ENCODE peak calls at places on chromosomes 13 and 19, in ten cellular contexts. U, C, W, T, L, R, A, Z, V and J are unnamed samples.
A peak's percentile ranks its signal among the peaks of the same experiment; 100 is the strongest.

GRCh38 chr13:89695343-89696257 is 1651.9 kb upstream of the MIR17HG start:
- DNase-seq in U (peak; percentile 60), C (no peak), W (peak; percentile 8), T (no peak), L (no peak), R (peak; percentile 39), A (no peak), Z (no peak), V (peak; percentile 13), J (peak; percentile 70)

GRCh38 chr13:21149568-21149967 is 26.8 kb downstream of the SKA3 start:
- DNase-seq in U (no peak), C (no peak), W (peak; percentile 38), T (no peak), L (no peak), R (no peak), A (no peak), Z (no peak), V (no peak), J (no peak)

GRCh38 chr13:44044544-44045178 is 165.0 kb downstream of the LACC1 start:
- DNase-seq in U (no peak), C (no peak), W (no peak), T (no peak), L (no peak), R (no peak), A (no peak), Z (no peak), V (no peak), J (no peak)

GRCh38 chr13:37833411-37833810 is 36.2 kb downstream of the TRPC4 start:
- DNase-seq in U (no peak), C (no peak), W (no peak), T (no peak), L (no peak), R (no peak), A (no peak), Z (no peak), V (no peak), J (no peak)

GRCh38 chr13:101327844-101328243 is 88.5 kb downstream of the NALCN start:
- DNase-seq in U (no peak), C (no peak), W (peak; percentile 2), T (no peak), L (no peak), R (no peak), A (no peak), Z (no peak), V (no peak), J (no peak)

GRCh38 chr13:106361621-106362020 is 173.8 kb downstream of the EFNB2 start:
- DNase-seq in U (no peak), C (no peak), W (no peak), T (no peak), L (no peak), R (no peak), A (no peak), Z (no peak), V (no peak), J (no peak)

GRCh38 chr19:6847828-6848200 is 39.6 kb upstream of the ADGRE1 start:
- DNase-seq in U (no peak), C (no peak), W (no peak), T (no peak), L (no peak), R (no peak), A (no peak), Z (no peak), V (no peak), J (no peak)

GRCh38 chr13:79802389-79803140 is 321.6 kb downstream of the NDFIP2 start:
- DNase-seq in U (no peak), C (no peak), W (no peak), T (no peak), L (no peak), R (no peak), A (no peak), Z (no peak), V (no peak), J (no peak)

GRCh38 chr19:34201133-34201532 is 28.8 kb downstream of the LSM14A start:
- DNase-seq in U (no peak), C (no peak), W (no peak), T (no peak), L (no peak), R (no peak), A (no peak), Z (no peak), V (no peak), J (no peak)

GRCh38 chr13:26017196-26017921 is 34.5 kb downstream of the SHISA2 start:
- DNase-seq in U (no peak), C (no peak), W (no peak), T (no peak), L (no peak), R (peak; percentile 70), A (no peak), Z (no peak), V (no peak), J (no peak)

GRCh38 chr13:36862002-36862706 is 43.1 kb downstream of the RFXAP start:
- DNase-seq in U (no peak), C (no peak), W (no peak), T (no peak), L (no peak), R (no peak), A (no peak), Z (no peak), V (no peak), J (peak; percentile 33)

DNA sequence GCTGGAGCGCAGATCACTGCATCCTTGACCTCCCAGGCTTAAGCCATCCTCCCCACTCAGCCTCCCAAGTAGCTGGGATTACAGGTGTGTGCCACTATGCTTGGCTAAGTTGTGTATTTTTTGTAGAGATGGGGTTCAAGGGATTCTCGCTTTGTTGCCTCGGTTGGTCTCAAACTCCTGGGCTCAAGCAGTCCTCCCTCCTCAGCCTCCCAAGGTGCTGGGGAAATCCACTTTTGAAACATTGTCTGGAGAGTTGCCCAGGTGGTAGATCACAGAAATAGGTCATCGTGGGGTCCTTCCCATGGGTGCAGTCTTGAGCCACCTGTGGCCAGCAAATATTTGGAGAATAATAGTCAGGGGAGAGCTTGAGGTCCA is 5.2 kb downstream of the LDLR start:
- DNase-seq in U (no peak), C (no peak), W (no peak), T (no peak), L (no peak), R (no peak), A (no peak), Z (no peak), V (no peak), J (no peak)
- H3K4me3 ChIP-seq in U (no peak overlapping the region), C (peak overlapping the region; percentile 7), W (no peak overlapping the region), T (no peak overlapping the region), L (no peak overlapping the region), R (no peak overlapping the region), A (peak overlapping the region; percentile 3), Z (peak overlapping the region; percentile 50), V (no peak overlapping the region), J (peak overlapping the region; percentile 17)

GRCh38 chr13:42329239-42329638 is 57.3 kb downstream of the AKAP11 start:
- DNase-seq in U (no peak), C (no peak), W (no peak), T (no peak), L (no peak), R (no peak), A (no peak), Z (no peak), V (no peak), J (no peak)

GRCh38 chr13:42330991-42331390 is 59.0 kb downstream of the AKAP11 start:
- DNase-seq in U (no peak), C (no peak), W (peak; percentile 31), T (no peak), L (no peak), R (no peak), A (peak; percentile 20), Z (no peak), V (no peak), J (peak; percentile 13)

GRCh38 chr13:42337808-42338600 is 66.1 kb downstream of the AKAP11 start:
- DNase-seq in U (no peak), C (no peak), W (no peak), T (no peak), L (no peak), R (no peak), A (no peak), Z (no peak), V (no peak), J (no peak)

GRCh38 chr13:42334329-42334706 is 62.4 kb downstream of the AKAP11 start:
- DNase-seq in U (no peak), C (no peak), W (no peak), T (no peak), L (no peak), R (no peak), A (no peak), Z (peak; percentile 50), V (no peak), J (no peak)

GRCh38 chr13:42333613-42334328 is 61.8 kb downstream of the AKAP11 start:
- DNase-seq in U (peak; percentile 62), C (no peak), W (peak; percentile 22), T (no peak), L (no peak), R (no peak), A (no peak), Z (no peak), V (no peak), J (peak; percentile 67)
- TF ChIP-seq CTCF in U (peak; percentile 64), C (no peak), W (peak; percentile 31), T (peak; percentile 32), L (no peak), R (no peak), A (peak; percentile 35), Z (peak; percentile 83), V (peak; percentile 24), J (peak; percentile 70)

GRCh38 chr19:49148784-49149651 is 6.2 kb downstream of the HRC start:
- DNase-seq in U (peak; percentile 100), C (peak; percentile 99), W (peak; percentile 86), T (peak; percentile 66), L (peak; percentile 99), R (peak; percentile 100), A (peak; percentile 81), Z (no peak), V (peak; percentile 99), J (peak; percentile 94)
- H3K4me3 ChIP-seq in U (peak overlapping the region; percentile 67), C (peak overlapping the region; percentile 81), W (peak overlapping the region; percentile 53), T (peak overlapping the region; percentile 60), L (peak overlapping the region; percentile 42), R (peak overlapping the region; percentile 82), A (peak overlapping the region; percentile 95), Z (no peak overlapping the region), V (peak overlapping the region; percentile 91), J (peak overlapping the region; percentile 85)

GRCh38 chr13:99619207-99619606 is 117.9 kb downstream of the TM9SF2 start:
- DNase-seq in U (no peak), C (no peak), W (no peak), T (no peak), L (no peak), R (no peak), A (no peak), Z (no peak), V (no peak), J (no peak)

GRCh38 chr13:99610702-99611289 is 109.5 kb downstream of the TM9SF2 start:
- DNase-seq in U (no peak), C (no peak), W (no peak), T (no peak), L (no peak), R (no peak), A (no peak), Z (no peak), V (no peak), J (no peak)

GRCh38 chr13:99617474-99618255 is 116.4 kb downstream of the TM9SF2 start:
- DNase-seq in U (peak; percentile 83), C (no peak), W (peak; percentile 38), T (no peak), L (peak; percentile 53), R (no peak), A (peak; percentile 53), Z (no peak), V (peak; percentile 38), J (peak; percentile 65)

DNA sequence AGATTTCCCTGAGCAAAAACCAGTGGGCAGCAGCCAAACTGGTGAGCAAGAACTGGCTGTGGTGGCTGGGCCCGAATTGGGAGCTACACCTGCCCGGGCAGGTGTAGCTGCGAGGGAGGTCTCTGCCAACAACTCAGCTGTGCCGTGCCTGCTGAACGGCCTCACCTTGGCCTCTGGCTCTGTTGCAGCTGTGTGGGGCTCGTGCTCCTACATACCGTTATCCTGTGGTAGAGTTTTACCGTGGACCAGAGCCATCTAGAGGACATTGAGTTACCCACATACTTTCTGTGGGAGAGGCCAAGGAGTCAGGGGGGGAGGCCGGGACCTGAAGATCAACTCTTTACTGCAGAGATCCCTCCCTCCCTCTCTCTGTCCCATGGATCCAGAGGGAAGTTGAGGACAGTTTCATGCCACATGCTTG is 113.2 kb downstream of the TM9SF2 start:
- DNase-seq in U (no peak), C (no peak), W (no peak), T (no peak), L (no peak), R (peak; percentile 39), A (no peak), Z (no peak), V (no peak), J (peak; percentile 33)
- TF ChIP-seq CTCF in U (peak; percentile 29), C (no peak), W (peak; percentile 12), T (no peak), L (no peak), R (no peak), A (no peak), Z (peak; percentile 29), V (peak; percentile 48), J (peak; percentile 38)